ENCODE peak calls at places on chromosome 19, in ten cellular contexts. P, I, C, U, M, H, S, Q, R and L are unnamed samples.

GRCh38 chr19:29429021-29429420 is 96.8 kb upstream of the VSTM2B start:
- DNase-seq in I (no peak), C (no peak), M (no peak), Q (no peak), P (no peak), H (no peak), U (no peak), R (no peak), S (no peak), L (no peak)

GRCh38 chr19:41330946-41331678 is 21.1 kb downstream of the CCDC97 start:
- DNase-seq in I (no peak), P (no peak), S (no peak), M (no peak), R (no peak), Q (no peak), H (no peak), C (no peak), U (no peak), L (no peak)

GRCh38 chr19:47447470-47448359 is 24.0 kb downstream of the SLC8A2 start:
- DNase-seq in S (no peak), H (peak; percentile 63), M (peak; percentile 47), C (peak; percentile 73), R (peak; percentile 52), P (no peak), Q (peak; percentile 82), U (peak; percentile 37), I (no peak), L (peak; percentile 89)

GRCh38 chr19:8001995-8002849 is 3.2 kb downstream of the ELAVL1 start:
- DNase-seq in I (peak; percentile 11), P (peak; percentile 43), Q (peak; percentile 89), H (peak; percentile 57), C (peak; percentile 91), S (peak; percentile 85), U (peak; percentile 97), M (peak; percentile 45), R (peak; percentile 58), L (peak; percentile 87)

GRCh38 chr19:18419195-18419698 is at the start of gene SSBP4:
- DNase-seq in S (peak; percentile 74), Q (peak; percentile 76), R (peak; percentile 71), U (peak; percentile 85), M (peak; percentile 80), I (no peak), H (peak; percentile 58), C (peak; percentile 93), P (no peak), L (peak; percentile 63)

GRCh38 chr19:14536926-14537692 is 7.7 kb downstream of the TECR start:
- DNase-seq in M (peak; percentile 13), C (peak; percentile 50), I (no peak), S (peak; percentile 86), H (peak; percentile 56), U (peak; percentile 88), Q (peak; percentile 83), R (peak; percentile 54), P (no peak), L (peak; percentile 93)

GRCh38 chr19:6744381-6745288 is 5.2 kb downstream of the TRIP10 start:
- DNase-seq in U (peak; percentile 96), S (peak; percentile 85), H (no peak), R (peak; percentile 91), M (no peak), Q (no peak), I (no peak), C (peak; percentile 92), P (no peak), L (peak; percentile 11)

GRCh38 chr19:28419312-28419711 is 793.6 kb downstream of the UQCRFS1 start:
- DNase-seq in Q (no peak), H (no peak), S (no peak), R (no peak), P (no peak), I (no peak), U (no peak), C (no peak), M (no peak), L (no peak)

GRCh38 chr19:41861098-41861768 is 1.2 kb downstream of the RPS19 start:
- DNase-seq in U (no peak), P (no peak), S (no peak), H (no peak), C (no peak), M (no peak), Q (no peak), R (no peak), I (no peak), L (no peak)

GRCh38 chr19:16778796-16779411 is 50.3 kb upstream of the SIN3B start:
- DNase-seq in U (peak; percentile 78), P (peak; percentile 72), R (peak; percentile 71), C (peak; percentile 57), H (peak; percentile 44), M (peak; percentile 22), Q (peak; percentile 31), S (no peak), I (no peak), L (peak; percentile 67)

DNA sequence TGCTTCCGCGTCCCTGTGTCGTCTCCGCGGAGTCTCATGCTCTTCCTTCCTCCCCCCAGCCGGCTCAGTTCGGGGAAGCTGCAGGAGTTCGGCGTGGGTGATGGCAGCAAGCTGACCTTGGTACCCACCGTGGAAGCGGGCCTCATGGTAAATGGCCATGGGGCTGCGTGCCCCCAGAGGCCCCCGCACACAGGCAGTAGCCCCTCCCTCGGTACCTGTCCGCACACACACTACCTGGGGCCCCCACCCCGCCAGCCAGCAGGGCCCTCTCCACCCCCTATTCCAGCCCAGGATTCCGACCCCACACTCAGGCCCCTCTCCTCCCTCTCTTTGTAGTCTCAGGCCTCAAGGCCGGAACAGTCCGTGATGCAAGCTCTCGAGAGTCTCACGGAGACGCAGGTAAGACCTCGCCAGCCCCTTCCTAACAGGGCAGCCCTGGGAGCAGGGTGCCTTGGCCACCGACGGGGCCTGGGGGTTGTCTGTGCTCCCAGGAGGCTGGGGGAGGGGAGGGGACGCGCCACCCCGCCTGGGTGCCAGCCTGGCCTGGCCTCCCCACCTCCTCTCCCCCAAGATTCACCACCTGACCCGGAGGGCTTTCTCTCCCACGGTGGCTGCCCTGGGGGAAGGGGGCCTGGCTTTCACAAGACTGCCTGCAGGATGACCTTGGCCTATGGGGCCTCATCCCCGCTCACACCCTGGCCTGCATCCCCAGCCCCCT is 3.3 kb downstream of the MIDN start:
- DNase-seq in C (no peak), I (no peak), Q (no peak), M (peak; percentile 67), H (peak; percentile 71), S (peak; percentile 90), R (no peak), P (no peak), U (no peak), L (no peak)
- H3K4me1 ChIP-seq in C (peaks cover 20% of the 10 kb centered on the region), I (peaks cover 24% of the 10 kb centered on the region), Q (peaks cover 27% of the 10 kb centered on the region), M (peaks cover 40% of the 10 kb centered on the region), H (peaks cover 41% of the 10 kb centered on the region), S (peaks cover 57% of the 10 kb centered on the region), R (peaks cover 16% of the 10 kb centered on the region), P (peaks cover 28% of the 10 kb centered on the region), U (peaks cover 23% of the 10 kb centered on the region), L (peaks cover 4% of the 10 kb centered on the region)

DNA sequence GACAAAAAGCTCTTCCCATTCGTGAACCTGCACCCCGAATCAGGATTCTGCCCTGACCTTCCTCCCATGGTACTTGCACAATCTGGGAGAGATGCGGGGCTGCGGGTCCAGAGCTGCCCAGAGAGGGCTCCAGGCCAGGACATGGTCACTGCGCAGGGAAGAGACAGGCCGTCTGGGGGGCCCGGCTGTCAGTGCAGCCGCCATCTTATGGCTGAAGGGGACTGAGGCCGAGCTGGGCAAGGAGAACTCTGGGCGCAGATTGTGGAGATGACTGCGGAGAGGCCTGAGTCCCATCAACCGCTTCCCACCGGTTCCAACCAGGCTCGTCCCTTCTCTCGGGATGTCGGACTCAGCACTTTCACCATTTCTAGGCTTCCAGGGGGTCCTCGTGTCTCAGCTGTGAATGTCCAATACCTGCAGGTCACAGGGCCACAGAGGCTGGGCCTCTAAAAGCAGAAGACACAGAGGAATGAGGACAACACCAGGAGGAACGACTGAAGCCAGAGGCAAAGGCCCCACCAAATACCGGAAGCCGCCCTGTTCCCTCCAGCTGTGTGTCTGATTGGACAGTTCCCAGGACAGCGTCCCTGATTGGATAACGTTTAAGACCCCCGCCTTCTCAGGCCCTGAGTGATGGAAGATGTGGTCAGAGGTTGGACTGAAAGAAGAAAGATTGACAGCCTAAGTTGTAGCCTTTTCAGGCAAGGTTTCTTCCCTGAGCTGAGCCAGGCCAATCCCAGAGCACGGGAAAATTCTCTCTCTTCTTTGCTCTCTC is 117.1 kb upstream of the ZNF91 start:
- DNase-seq in M (no peak), I (no peak), P (no peak), H (no peak), U (no peak), C (no peak), Q (no peak), R (no peak), S (no peak), L (no peak)
- H3K9me3 ChIP-seq in M (no peaks in the 10 kb centered on the region), I (no peaks in the 10 kb centered on the region), P (no peaks in the 10 kb centered on the region), H (no peaks in the 10 kb centered on the region), U (no peaks in the 10 kb centered on the region), C (no peaks in the 10 kb centered on the region), Q (no peaks in the 10 kb centered on the region), R (no peaks in the 10 kb centered on the region), S (no peaks in the 10 kb centered on the region), L (no peaks in the 10 kb centered on the region)

DNA sequence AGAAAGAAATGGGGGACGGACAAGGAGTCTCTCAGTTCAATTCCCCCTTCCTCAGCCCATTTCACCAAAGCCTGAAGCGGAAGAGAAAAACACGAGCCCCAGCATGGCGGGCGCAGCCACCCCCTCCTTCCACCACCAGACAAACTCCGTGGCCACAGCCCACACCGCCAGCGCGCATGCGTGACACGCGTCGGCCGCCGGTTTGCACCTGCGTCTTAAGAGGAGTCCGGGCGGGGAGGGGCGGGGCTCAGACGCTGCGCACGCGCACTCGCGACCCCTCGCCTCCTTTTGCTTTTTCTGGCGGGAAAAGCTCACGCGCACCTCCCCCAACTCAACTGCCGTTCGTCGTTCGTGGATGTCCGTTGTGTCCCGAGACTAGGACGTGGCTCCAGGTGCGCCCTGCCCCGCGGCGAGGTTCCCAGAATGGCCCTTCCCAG is at the start of gene KASH5:
- DNase-seq in R (no peak), S (peak; percentile 89), H (peak; percentile 88), I (no peak), P (no peak), M (peak; percentile 87), U (peak; percentile 42), Q (no peak), C (no peak), L (no peak)
- H3K4me3 ChIP-seq in R (no peak within 1 kb of the TSS), S (peak within 1 kb of the TSS; percentile 23), H (peak within 1 kb of the TSS; percentile 37), I (peak within 1 kb of the TSS; percentile 56), P (peak within 1 kb of the TSS; percentile 37), M (no peak within 1 kb of the TSS), U (no peak within 1 kb of the TSS), Q (no peak within 1 kb of the TSS), C (no peak within 1 kb of the TSS), L (no peak within 1 kb of the TSS)

GRCh38 chr19:2456301-2456570 is 523 bp downstream of the LMNB2 start:
- DNase-seq in R (no peak), M (no peak), C (no peak), P (no peak), U (no peak), Q (no peak), I (no peak), S (no peak), H (no peak), L (no peak)

GRCh38 chr19:2460245-2460644 is 3.5 kb upstream of the LMNB2 start:
- DNase-seq in P (no peak), R (no peak), M (no peak), H (no peak), I (no peak), C (no peak), Q (no peak), U (no peak), S (no peak), L (no peak)

GRCh38 chr19:2455481-2456300 is 1.1 kb downstream of the LMNB2 start:
- DNase-seq in M (peak; percentile 42), U (no peak), H (peak; percentile 61), S (peak; percentile 45), Q (no peak), I (no peak), P (no peak), C (peak; percentile 62), R (peak; percentile 29), L (no peak)

GRCh38 chr19:2457394-2458037 is 757 bp upstream of the LMNB2 start:
- DNase-seq in C (no peak), S (no peak), H (no peak), I (no peak), P (no peak), U (no peak), M (no peak), R (no peak), Q (no peak), L (no peak)

GRCh38 chr19:2458054-2458453 is 1.3 kb upstream of the LMNB2 start:
- DNase-seq in H (no peak), P (no peak), S (no peak), C (no peak), Q (no peak), I (no peak), R (no peak), U (no peak), M (no peak), L (no peak)
- H3K4me1 ChIP-seq in H (peaks cover 26% of the 10 kb centered on the region), P (peaks cover 13% of the 10 kb centered on the region), S (peaks cover 44% of the 10 kb centered on the region), C (peaks cover 6% of the 10 kb centered on the region), Q (peaks cover 5% of the 10 kb centered on the region), I (peaks cover 8% of the 10 kb centered on the region), R (peaks cover 2% of the 10 kb centered on the region), U (peaks cover 16% of the 10 kb centered on the region), M (peaks cover 23% of the 10 kb centered on the region), L (peaks cover 20% of the 10 kb centered on the region)